ENCODE peak calls at places on chromosomes 7 and 10, in eight cellular contexts. X, Q, M, O, V, E, L and F are unnamed samples.

GRCh38 chr10:14822879-14823755 is 14.7 kb downstream of the CDNF start:
- DNase-seq in X (peak), Q (no peak), M (no peak), O (peak), V (peak), E (peak), L (peak), F (peak)

GRCh38 chr7:100034871-100035510 is 14.6 kb upstream of the ZSCAN21 start:
- DNase-seq in X (peak), Q (no peak), M (no peak), O (no peak), V (peak), E (no peak), L (no peak), F (no peak)

GRCh38 chr10:131519723-131520122 is 208.2 kb upstream of the TCERG1L start:
- DNase-seq in X (no peak), Q (no peak), M (no peak), O (no peak), V (no peak), E (no peak), L (no peak), F (no peak)

GRCh38 chr10:7984325-7984724 is 70.2 kb upstream of the GATA3 start:
- DNase-seq in X (no peak), Q (no peak), M (no peak), O (no peak), V (no peak), E (no peak), L (no peak), F (no peak)

GRCh38 chr7:108808556-108808955 is 238.9 kb downstream of the DNAJB9 start:
- DNase-seq in X (no peak), Q (no peak), M (no peak), O (no peak), V (no peak), E (no peak), L (no peak), F (no peak)

GRCh38 chr7:69906309-69906995 is 308.2 kb downstream of the AUTS2 start:
- DNase-seq in X (no peak), Q (no peak), M (no peak), O (peak), V (no peak), E (no peak), L (no peak), F (no peak)

GRCh38 chr10:124636271-124636993 is 107.7 kb downstream of the FAM53B start:
- DNase-seq in X (no peak), Q (no peak), M (no peak), O (no peak), V (no peak), E (no peak), L (no peak), F (no peak)

GRCh38 chr7:116571037-116571436 is 46.2 kb downstream of the CAV1 start:
- DNase-seq in X (peak), Q (no peak), M (no peak), O (no peak), V (peak), E (no peak), L (no peak), F (no peak)

GRCh38 chr10:110426294-110427153 is 71.2 kb upstream of the DUSP5 start:
- DNase-seq in X (peak), Q (no peak), M (no peak), O (peak), V (peak), E (no peak), L (no peak), F (no peak)

GRCh38 chr7:113945018-113945938 is 26.5 kb upstream of the PPP1R3A start:
- DNase-seq in X (no peak), Q (no peak), M (no peak), O (no peak), V (no peak), E (no peak), L (peak), F (no peak)

GRCh38 chr10:131354380-131354779 is 42.9 kb upstream of the TCERG1L start:
- DNase-seq in X (no peak), Q (peak), M (no peak), O (peak), V (no peak), E (no peak), L (no peak), F (peak)

GRCh38 chr10:17687117-17687831 is 43.3 kb downstream of the STAM start:
- DNase-seq in X (no peak), Q (no peak), M (no peak), O (no peak), V (no peak), E (no peak), L (no peak), F (peak)

GRCh38 chr10:4326647-4327046 is 499.4 kb upstream of the AKR1E2 start:
- DNase-seq in X (no peak), Q (no peak), M (no peak), O (no peak), V (no peak), E (no peak), L (no peak), F (no peak)

GRCh38 chr10:23523251-23523650 is 84.4 kb downstream of the OTUD1 start:
- DNase-seq in X (no peak), Q (no peak), M (no peak), O (no peak), V (no peak), E (no peak), L (no peak), F (no peak)

GRCh38 chr7:140676303-140676702 is 3.6 kb downstream of the ADCK2 start:
- DNase-seq in X (no peak), Q (no peak), M (no peak), O (peak), V (no peak), E (no peak), L (no peak), F (no peak)

GRCh38 chr7:127536426-127537152 is 48.8 kb downstream of the GCC1 start:
- DNase-seq in X (no peak), Q (no peak), M (no peak), O (no peak), V (no peak), E (no peak), L (no peak), F (no peak)

GRCh38 chr10:7027237-7027912 is 383.5 kb downstream of the SFMBT2 start:
- DNase-seq in X (no peak), Q (no peak), M (no peak), O (peak), V (no peak), E (no peak), L (no peak), F (no peak)

GRCh38 chr7:31099451-31100444 is 47.6 kb downstream of the ADCYAP1R1 start:
- DNase-seq in X (no peak), Q (no peak), M (peak), O (no peak), V (no peak), E (no peak), L (no peak), F (no peak)

GRCh38 chr7:138527746-138528223 is 67.7 kb downstream of the TRIM24 start:
- DNase-seq in X (peak), Q (peak), M (no peak), O (peak), V (no peak), E (peak), L (no peak), F (peak)

GRCh38 chr10:88395677-88396076 is 187.4 kb downstream of the RNLS start:
- DNase-seq in X (peak), Q (no peak), M (no peak), O (peak), V (peak), E (no peak), L (no peak), F (no peak)

GRCh38 chr10:21100871-21101514 is 203.9 kb upstream of the NEBL start:
- DNase-seq in X (no peak), Q (no peak), M (no peak), O (no peak), V (no peak), E (no peak), L (no peak), F (no peak)

GRCh38 chr7:112646787-112647186 is 143.4 kb downstream of the TMEM168 start:
- DNase-seq in X (no peak), Q (no peak), M (no peak), O (no peak), V (no peak), E (no peak), L (no peak), F (no peak)

GRCh38 chr7:45143616-45144015 is 14.0 kb upstream of the RAMP3 start:
- DNase-seq in X (peak), Q (no peak), M (no peak), O (no peak), V (peak), E (no peak), L (no peak), F (no peak)

GRCh38 chr10:13705526-13706169 is 118.9 kb downstream of the PRPF18 start:
- DNase-seq in X (no peak), Q (peak), M (no peak), O (no peak), V (no peak), E (no peak), L (peak), F (peak)

GRCh38 chr7:50502001-50502684 is 52.0 kb upstream of the FIGNL1 start:
- DNase-seq in X (peak), Q (no peak), M (peak), O (no peak), V (peak), E (no peak), L (peak), F (no peak)

GRCh38 chr7:111834367-111834766 is 272.1 kb upstream of the IMMP2L start:
- DNase-seq in X (no peak), Q (no peak), M (no peak), O (no peak), V (no peak), E (no peak), L (no peak), F (no peak)

GRCh38 chr7:36153571-36154097 is 580 bp downstream of the EEPD1 start:
- DNase-seq in X (no peak), Q (peak), M (peak), O (no peak), V (no peak), E (no peak), L (peak), F (peak)

GRCh38 chr10:128377364-128377987 is 251.3 kb upstream of the MKI67 start:
- DNase-seq in X (no peak), Q (no peak), M (no peak), O (no peak), V (no peak), E (no peak), L (no peak), F (no peak)

GRCh38 chr7:33921216-33921938 is 16.0 kb downstream of the BMPER start:
- DNase-seq in X (no peak), Q (no peak), M (no peak), O (no peak), V (peak), E (no peak), L (peak), F (no peak)

GRCh38 chr10:12419279-12419847 is 70.0 kb downstream of the CAMK1D start:
- DNase-seq in X (peak), Q (no peak), M (peak), O (peak), V (peak), E (peak), L (peak), F (no peak)

GRCh38 chr7:92205987-92206386 is 27.0 kb upstream of the LRRD1 start:
- DNase-seq in X (no peak), Q (no peak), M (no peak), O (no peak), V (no peak), E (no peak), L (no peak), F (no peak)

GRCh38 chr10:93816123-93816747 is 58.5 kb downstream of the LGI1 start:
- DNase-seq in X (peak), Q (peak), M (peak), O (peak), V (peak), E (peak), L (peak), F (peak)

GRCh38 chr10:31829776-31830175 is 98.9 kb downstream of the ARHGAP12 start:
- DNase-seq in X (no peak), Q (no peak), M (no peak), O (no peak), V (no peak), E (no peak), L (no peak), F (no peak)

GRCh38 chr10:24929056-24929544 is 23.3 kb downstream of the PRTFDC1 start:
- DNase-seq in X (no peak), Q (no peak), M (no peak), O (no peak), V (no peak), E (no peak), L (no peak), F (no peak)

GRCh38 chr7:32481921-32482320 is 8.3 kb downstream of the LSM5 start:
- DNase-seq in X (no peak), Q (no peak), M (no peak), O (no peak), V (no peak), E (no peak), L (no peak), F (peak)

GRCh38 chr10:91694170-91694794 is 61.4 kb upstream of the PPP1R3C start:
- DNase-seq in X (peak), Q (peak), M (no peak), O (peak), V (peak), E (peak), L (no peak), F (peak)

GRCh38 chr7:129245533-129245932 is 20.7 kb downstream of the AHCYL2 start:
- DNase-seq in X (no peak), Q (no peak), M (no peak), O (no peak), V (no peak), E (no peak), L (no peak), F (no peak)

GRCh38 chr7:158771-159170 is 33.6 kb upstream of the FAM20C start:
- DNase-seq in X (no peak), Q (no peak), M (no peak), O (no peak), V (no peak), E (no peak), L (peak), F (no peak)

GRCh38 chr7:38574121-38574520 is 57.1 kb downstream of the AMPH start:
- DNase-seq in X (no peak), Q (no peak), M (no peak), O (no peak), V (peak), E (no peak), L (no peak), F (no peak)

GRCh38 chr7:28355553-28356319 is 56.6 kb upstream of the CREB5 start:
- DNase-seq in X (no peak), Q (no peak), M (no peak), O (no peak), V (no peak), E (no peak), L (no peak), F (no peak)

GRCh38 chr7:152430857-152431256 is 4.9 kb downstream of the KMT2C start:
- DNase-seq in X (no peak), Q (no peak), M (no peak), O (no peak), V (no peak), E (no peak), L (no peak), F (no peak)

GRCh38 chr7:152436279-152437147 is 710 bp upstream of the KMT2C start:
- DNase-seq in X (peak), Q (peak), M (peak), O (peak), V (peak), E (peak), L (peak), F (peak)

DNA sequence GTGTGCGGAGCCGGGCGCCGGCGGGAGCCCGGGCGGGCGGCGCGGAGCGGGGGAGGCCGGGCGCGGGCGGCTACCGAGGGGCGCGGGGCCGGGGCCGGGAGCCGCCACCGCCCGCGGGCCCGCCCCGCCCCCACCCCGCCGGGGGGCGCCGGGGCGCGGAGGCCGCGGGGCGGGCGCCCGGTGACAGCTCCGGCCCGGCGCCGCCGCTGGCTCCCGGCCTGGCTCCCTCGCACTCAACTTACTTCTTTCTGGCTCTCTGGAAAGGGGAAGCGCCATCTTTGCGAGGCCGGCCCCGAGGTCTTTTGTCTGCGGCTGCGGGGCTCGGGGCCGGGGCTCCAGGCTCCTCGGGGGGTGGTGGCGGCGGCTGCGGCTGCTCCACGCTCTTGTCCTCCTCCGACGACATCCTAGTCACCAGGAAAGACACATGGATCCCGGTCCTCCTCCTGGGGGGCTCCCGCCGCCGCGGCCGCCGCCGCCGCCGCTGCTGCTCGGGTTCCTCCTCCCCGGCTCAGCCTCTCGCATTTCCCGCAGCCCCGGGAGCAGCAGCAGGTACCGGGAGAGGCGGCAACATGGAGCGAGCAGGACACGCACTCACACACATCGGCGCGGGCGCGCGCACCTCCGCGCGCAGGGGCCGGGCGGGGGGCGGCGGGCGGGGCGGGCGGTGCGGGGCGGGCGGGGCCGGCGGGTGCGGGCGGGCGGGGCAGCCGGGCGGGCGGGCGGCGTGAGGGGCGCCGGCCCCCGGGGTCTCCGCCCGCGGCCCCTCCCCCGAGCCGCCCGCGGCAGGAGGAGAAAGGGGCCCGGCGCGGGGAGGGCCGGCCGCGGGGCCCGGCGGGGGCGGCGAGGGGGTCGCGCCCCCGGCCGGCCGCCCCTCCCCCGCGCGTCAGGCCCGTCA is at the start of gene KMT2C:
- DNase-seq in X (peak), Q (peak), M (peak), O (peak), V (peak), E (no peak), L (peak), F (peak)
- TF ChIP-seq POLR2A in X (peak), Q (peak), M (no peak), O (peak), V (peak), E (no peak), L (peak), F (peak)

GRCh38 chr10:72330059-72330426 is 24.7 kb downstream of the DNAJB12 start:
- DNase-seq in X (no peak), Q (no peak), M (no peak), O (no peak), V (no peak), E (no peak), L (no peak), F (no peak)

GRCh38 chr10:72333111-72334012 is 21.4 kb downstream of the DNAJB12 start:
- DNase-seq in X (no peak), Q (no peak), M (no peak), O (no peak), V (no peak), E (no peak), L (no peak), F (no peak)

GRCh38 chr10:72332423-72333110 is 22.2 kb downstream of the DNAJB12 start:
- DNase-seq in X (no peak), Q (no peak), M (no peak), O (peak), V (no peak), E (no peak), L (no peak), F (no peak)

GRCh38 chr10:72329290-72330058 is 25.2 kb downstream of the DNAJB12 start:
- DNase-seq in X (no peak), Q (no peak), M (peak), O (peak), V (no peak), E (no peak), L (peak), F (no peak)

GRCh38 chr10:72331575-72332422 is 22.9 kb downstream of the DNAJB12 start:
- DNase-seq in X (peak), Q (peak), M (no peak), O (peak), V (peak), E (peak), L (peak), F (peak)
- TF ChIP-seq POLR2A in X (no peak), Q (peak), M (no peak), O (peak), V (no peak), E (peak), L (peak), F (peak)

DNA sequence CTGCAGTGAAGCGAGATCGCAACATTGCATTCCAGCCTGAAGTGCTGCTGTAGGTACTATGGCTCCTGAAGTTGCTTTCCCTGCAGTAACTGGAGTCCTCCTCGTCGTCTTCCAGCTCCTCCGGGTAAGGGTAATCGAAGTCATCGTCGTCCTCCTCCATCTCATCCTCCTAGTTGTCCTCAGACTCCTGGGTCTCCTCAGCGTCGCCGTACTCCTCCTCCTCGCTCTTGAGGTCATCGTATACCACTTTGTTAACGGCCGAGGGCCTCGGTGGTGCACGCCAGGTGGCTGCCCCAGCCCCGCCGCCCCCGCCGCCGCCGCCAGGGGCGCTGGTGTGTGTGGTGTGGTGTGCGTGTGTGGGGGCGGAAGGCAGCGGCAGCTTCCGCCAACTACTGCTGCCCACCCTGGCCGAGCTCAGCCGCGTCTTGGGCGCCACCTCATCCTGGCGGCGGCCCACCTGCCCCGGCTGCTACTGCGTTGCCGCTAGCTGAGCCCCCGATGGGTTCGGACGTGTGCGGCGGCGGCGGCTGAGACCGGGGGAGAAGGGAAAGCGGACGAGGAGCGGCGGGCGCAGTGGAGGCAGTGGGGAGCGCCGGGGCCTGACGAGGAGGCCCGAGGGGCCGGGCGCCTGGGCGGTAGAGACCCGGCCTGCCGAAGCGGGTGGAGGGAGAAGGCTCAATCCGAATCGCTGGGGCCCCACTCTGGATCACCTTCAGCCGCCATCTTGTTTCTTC is 11.8 kb upstream of the ACBD5 start:
- DNase-seq in X (peak), Q (peak), M (no peak), O (no peak), V (peak), E (no peak), L (peak), F (peak)
- TF ChIP-seq POLR2A in X (peak), Q (peak), M (no peak), O (no peak), V (no peak), E (no peak), L (peak), F (peak)

DNA sequence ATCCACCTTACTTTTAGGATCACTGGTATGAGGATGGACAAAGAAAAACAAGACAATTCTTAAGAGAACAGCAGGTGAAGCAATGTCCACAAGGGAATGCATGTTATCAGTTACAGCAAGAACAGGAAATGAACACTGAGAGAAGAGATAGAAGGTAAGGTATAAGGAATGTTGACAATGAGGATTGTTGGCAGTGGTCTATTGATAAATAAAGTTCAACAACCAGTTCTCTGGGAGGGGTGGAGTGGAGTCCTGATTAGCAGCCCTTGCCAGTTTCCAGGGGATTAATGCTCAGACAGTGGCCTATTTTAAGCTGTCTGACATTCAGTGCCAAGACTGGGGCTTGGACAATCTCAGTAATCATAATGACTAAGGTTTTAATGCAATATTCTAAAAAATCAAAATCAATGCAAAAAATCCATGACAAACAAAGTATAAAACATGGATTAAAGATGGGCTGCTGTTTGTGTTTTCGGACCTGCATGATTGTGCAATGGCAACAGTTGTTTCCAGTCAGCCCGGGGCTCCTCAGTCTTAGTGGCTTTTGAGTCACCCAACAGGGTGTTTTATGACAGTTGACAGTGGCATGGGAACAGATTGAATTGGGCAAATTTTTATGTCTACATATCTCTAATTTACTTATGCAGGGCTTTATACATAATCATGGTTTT is 13.8 kb upstream of the AKR1B1 start:
- DNase-seq in X (no peak), Q (no peak), M (no peak), O (no peak), V (no peak), E (no peak), L (no peak), F (no peak)
- TF ChIP-seq POLR2A in X (no peak), Q (no peak), M (no peak), O (no peak), V (no peak), E (no peak), L (no peak), F (no peak)